ENCODE peak calls at places on chromosomes 5 and 9, in four cellular contexts. Z is cardiac fibroblast, B is progenitor cell of endocrine pancreas, V is glutamatergic neuron. D is an unnamed sample.

GRCh38 chr9:38670542-38671371 is 49.2 kb downstream of the FAM240B start:
- DNase-seq in B (no peak), Z (no peak), V (no peak), D (no peak)

GRCh38 chr9:86557063-86557766 is 203.0 kb upstream of the TUT7 start:
- DNase-seq in Z (peak), B (no peak), V (no peak), D (no peak)

GRCh38 chr9:111108946-111109345 is 70.7 kb upstream of the LPAR1 start:
- DNase-seq in V (no peak), B (no peak), Z (peak), D (no peak)

GRCh38 chr5:135051399-135051798 is 17.4 kb upstream of the PITX1 start:
- DNase-seq in V (no peak), B (no peak), Z (no peak), D (no peak)

GRCh38 chr5:65163698-65164097 is 318.0 kb downstream of the ADAMTS6 start:
- DNase-seq in B (no peak), V (no peak), Z (peak), D (no peak)

GRCh38 chr5:65809817-65810531 is 88.0 kb downstream of the NLN start:
- DNase-seq in B (no peak), V (no peak), Z (peak), D (no peak)

GRCh38 chr5:8615142-8615858 is 746.4 kb downstream of the MTRR start:
- DNase-seq in B (no peak), V (no peak), Z (peak), D (no peak)

GRCh38 chr9:134474058-134474370 is 147.8 kb downstream of the RXRA start:
- DNase-seq in B (no peak), V (no peak), Z (peak), D (no peak)

GRCh38 chr9:69768101-69768500 is 8.3 kb upstream of the PTAR1 start:
- DNase-seq in Z (peak), B (no peak), V (no peak), D (no peak)

GRCh38 chr5:14450055-14450524 is 131.5 kb upstream of the OTULINL start:
- DNase-seq in B (no peak), V (no peak), Z (peak), D (no peak)

GRCh38 chr9:119044801-119045200 is 324.4 kb downstream of the BRINP1 start:
- DNase-seq in V (no peak), B (no peak), Z (no peak), D (no peak)

GRCh38 chr5:61362796-61363364 is 30.8 kb downstream of the ZSWIM6 start:
- DNase-seq in Z (peak), V (no peak), B (no peak), D (no peak)

GRCh38 chr5:58974083-58974482 is 391.2 kb downstream of the RAB3C start:
- DNase-seq in B (no peak), V (no peak), Z (no peak), D (no peak)

GRCh38 chr5:36492998-36493655 is 113.3 kb upstream of the SLC1A3 start:
- DNase-seq in Z (peak), V (no peak), B (no peak), D (no peak)

GRCh38 chr9:125700791-125701190 is 6.2 kb downstream of the MAPKAP1 start:
- DNase-seq in V (no peak), Z (no peak), B (no peak), D (no peak)

GRCh38 chr5:54455413-54456157 is at the start of gene HSPB3:
- DNase-seq in Z (peak), B (no peak), V (no peak), D (no peak)

GRCh38 chr5:170614071-170614490 is 110.3 kb downstream of the KCNIP1 start:
- DNase-seq in B (no peak), V (peak), Z (no peak), D (no peak)

GRCh38 chr5:91670565-91670964 is 287.4 kb upstream of the ARRDC3 start:
- DNase-seq in Z (no peak), V (peak), B (no peak), D (no peak)

GRCh38 chr5:45414620-45415551 is 281.3 kb downstream of the HCN1 start:
- DNase-seq in Z (no peak), B (no peak), V (no peak), D (no peak)

GRCh38 chr9:134314039-134314949 is 12.0 kb upstream of the RXRA start:
- DNase-seq in Z (no peak), B (no peak), V (peak), D (no peak)

DNA sequence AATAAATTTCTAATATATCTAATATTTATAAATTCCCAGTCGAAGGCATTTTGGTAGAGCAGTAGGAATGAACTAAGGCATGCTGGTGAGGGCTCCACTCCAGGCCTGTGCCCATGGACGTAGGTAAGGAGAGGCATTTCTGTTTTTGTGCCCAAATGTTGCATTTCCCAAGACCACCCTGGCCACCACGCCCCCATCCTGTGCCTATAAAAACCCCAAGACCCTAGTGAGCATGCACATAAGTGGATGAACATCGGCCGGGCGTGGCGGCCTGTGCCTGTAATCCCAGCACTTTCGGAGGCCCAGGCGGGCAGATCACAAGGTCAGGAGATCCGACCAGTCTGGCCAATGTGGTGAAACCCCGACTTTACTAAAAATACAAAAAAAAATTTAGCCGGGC is 10.1 kb upstream of the MTMR12 start:
- DNase-seq in B (no peak), Z (no peak), V (no peak), D (no peak)
- TF ChIP-seq CTCF in B (no peak), Z (no peak), V (no peak), D (no peak)

DNA sequence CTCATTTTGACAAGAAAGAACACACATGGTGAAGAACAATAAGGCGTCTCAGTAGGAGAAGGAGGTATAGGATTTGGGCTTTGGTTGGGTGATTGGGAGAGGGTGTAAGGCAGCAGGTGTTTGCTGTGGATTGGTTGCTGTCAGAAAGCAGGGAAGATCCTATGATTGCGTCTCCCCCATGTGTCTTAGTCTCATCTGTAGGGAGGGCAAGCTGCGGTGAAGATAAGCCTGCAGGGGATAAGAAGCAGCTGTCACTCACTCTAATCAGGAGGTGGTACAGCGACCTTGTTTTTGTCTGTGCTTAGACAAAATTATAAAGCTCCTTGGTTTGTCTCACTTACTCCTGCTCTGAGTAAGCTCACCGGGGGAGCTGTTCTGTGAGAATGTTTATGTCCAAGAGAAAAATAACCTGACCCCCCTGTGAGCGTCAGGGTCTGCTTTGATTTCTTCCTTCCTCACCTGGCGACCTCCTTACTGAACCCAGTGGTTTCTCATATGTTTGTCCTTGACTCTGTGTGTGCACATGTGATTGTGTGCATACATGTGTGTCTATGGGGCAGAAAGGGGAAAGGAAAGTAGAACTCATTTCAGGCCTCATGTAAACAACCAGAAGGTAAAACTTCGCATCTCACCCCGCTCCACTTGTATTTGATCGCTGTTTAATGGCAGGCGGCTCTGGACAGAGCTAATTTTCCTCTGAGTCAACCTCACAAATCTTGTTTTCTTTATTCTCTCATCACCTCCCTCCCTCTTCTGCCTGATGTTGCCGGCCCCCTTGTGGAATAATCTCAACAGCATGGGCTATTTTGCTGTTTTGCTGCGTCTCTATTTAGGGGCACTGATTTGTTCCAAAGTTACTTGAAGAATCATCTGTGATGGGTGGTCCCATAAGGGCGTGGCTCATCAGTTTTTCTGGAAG is 105.6 kb downstream of the TENT4A start:
- DNase-seq in V (no peak), B (no peak), Z (peak), D (no peak)
- TF ChIP-seq CTCF in V (no peak), B (no peak), Z (no peak), D (no peak)

GRCh38 chr5:2017540-2018389 is 135.0 kb upstream of the IRX4 start:
- DNase-seq in B (no peak), V (no peak), Z (peak), D (peak)
- TF ChIP-seq CTCF in B (peak), V (peak), Z (peak), D (peak)

GRCh38 chr9:120327322-120327721 is 252.6 kb downstream of the CDK5RAP2 start:
- DNase-seq in V (no peak), Z (no peak), B (no peak), D (no peak)

GRCh38 chr9:120326076-120326693 is 253.8 kb downstream of the CDK5RAP2 start:
- DNase-seq in Z (no peak), V (no peak), B (no peak), D (no peak)

GRCh38 chr9:120324461-120324860 is 255.5 kb downstream of the CDK5RAP2 start:
- DNase-seq in B (no peak), Z (no peak), V (no peak), D (no peak)

GRCh38 chr9:120323125-120323524 is 256.8 kb downstream of the CDK5RAP2 start:
- DNase-seq in Z (no peak), V (no peak), B (no peak), D (no peak)

DNA sequence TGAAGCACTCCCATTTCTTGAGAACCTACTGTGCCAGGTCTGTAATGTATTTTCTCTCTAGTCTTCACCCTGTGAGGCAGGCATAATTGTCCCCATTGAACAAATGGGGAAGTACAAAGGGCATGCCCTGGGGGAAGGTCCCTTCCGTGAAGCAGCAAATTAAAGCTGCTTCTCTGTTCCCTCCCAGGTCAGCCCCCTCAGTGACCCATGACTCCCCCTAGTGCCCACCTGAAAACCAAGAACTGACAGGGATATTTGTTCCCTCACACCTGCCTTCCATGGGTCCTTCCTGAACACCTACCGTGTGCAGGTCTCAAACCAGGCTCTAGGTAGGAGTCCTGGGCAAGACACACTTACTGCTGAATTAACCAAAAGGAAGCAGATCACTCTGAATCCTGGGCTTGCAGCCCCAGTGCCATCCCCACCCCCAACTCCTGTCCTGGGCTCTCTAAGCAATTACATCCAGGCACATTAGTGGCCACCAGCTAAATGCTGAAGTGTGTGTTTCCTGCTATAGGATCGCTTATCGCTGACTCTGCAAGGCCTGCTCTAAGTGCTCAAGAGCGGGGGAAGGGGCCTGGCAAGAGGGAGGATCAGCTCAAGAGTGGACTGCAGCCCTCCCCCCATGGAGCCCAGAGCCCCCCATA is 254.8 kb downstream of the CDK5RAP2 start:
- DNase-seq in B (no peak), V (peak), Z (no peak), D (no peak)
- TF ChIP-seq CTCF in B (peak), V (peak), Z (no peak), D (peak)

GRCh38 chr5:122228728-122229392 is 83.2 kb upstream of the SNCAIP start:
- DNase-seq in B (no peak), Z (no peak), V (no peak), D (no peak)
- TF ChIP-seq CTCF in B (no peak), Z (no peak), V (no peak), D (no peak)

GRCh38 chr9:18684608-18685317 is 210.8 kb downstream of the ADAMTSL1 start:
- DNase-seq in V (no peak), B (no peak), Z (no peak), D (no peak)
- TF ChIP-seq CTCF in V (no peak), B (no peak), Z (no peak), D (no peak)

DNA sequence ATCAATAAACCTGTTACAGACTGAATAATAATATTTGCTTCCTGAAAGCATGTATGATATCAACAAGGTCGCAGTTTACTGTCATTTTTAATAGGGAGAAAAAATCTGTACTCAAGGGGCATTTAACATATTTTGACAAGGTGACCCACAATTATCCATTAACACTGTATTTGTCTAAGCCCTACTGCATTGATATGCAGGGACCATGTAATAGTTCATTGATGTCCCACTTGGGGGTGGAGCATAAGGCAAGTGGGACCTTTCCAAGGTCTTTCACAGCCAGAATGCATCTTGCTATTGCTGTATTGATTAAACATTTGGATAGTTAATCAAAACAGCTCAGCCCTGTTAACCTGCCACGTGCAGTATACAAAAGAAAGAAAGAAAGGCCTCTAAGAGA is 502.0 kb downstream of the NR2F1-AS1 start:
- DNase-seq in B (no peak), V (no peak), Z (no peak), D (no peak)
- TF ChIP-seq CTCF in B (no peak), V (no peak), Z (no peak), D (no peak)

DNA sequence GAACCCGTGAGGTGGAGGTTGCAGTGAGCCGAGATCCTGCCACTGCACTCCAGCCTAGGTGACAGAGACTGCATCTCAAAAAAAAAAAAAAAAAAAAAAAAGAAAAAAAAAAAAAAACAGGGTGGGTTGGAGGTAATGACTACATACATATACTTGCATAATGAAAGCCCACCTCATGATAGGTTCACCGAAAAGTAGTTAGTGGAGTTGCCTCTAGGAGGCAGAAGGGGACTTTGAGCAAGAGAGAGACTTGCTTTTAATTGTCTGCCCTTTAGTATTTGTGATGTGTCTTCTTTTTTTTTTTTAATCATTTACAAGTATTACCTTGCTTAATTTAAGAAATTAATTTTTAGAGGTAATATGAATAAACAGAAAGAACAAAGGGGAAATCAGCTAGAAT is 99.8 kb downstream of the PPARGC1B start:
- DNase-seq in V (no peak), Z (peak), B (no peak), D (no peak)
- TF ChIP-seq CTCF in V (peak), Z (peak), B (peak), D (peak)

GRCh38 chr9:76893395-76893932 is 12.4 kb downstream of the PRUNE2 start:
- DNase-seq in Z (no peak), V (no peak), B (no peak), D (no peak)
- TF ChIP-seq CTCF in Z (no peak), V (no peak), B (no peak), D (no peak)

GRCh38 chr5:133341915-133342710 is 270.2 kb downstream of the FSTL4 start:
- DNase-seq in B (no peak), Z (no peak), V (no peak), D (no peak)
- TF ChIP-seq CTCF in B (no peak), Z (no peak), V (no peak), D (no peak)

D was measured in neural crest cell.